ENCODE peak calls at places on chromosome 2, in four cellular contexts. I is uterus, G is pancreas, W is heart left ventricle. R is an unnamed sample.

GRCh38 chr2:154698789-154699559 is 479 bp downstream of the KCNJ3 start:
- DNase-seq in G (peak), I (no peak), W (no peak), R (no peak)

GRCh38 chr2:215269397-215270117 is 42.3 kb upstream of the ATIC start:
- DNase-seq in G (peak), W (peak), I (peak), R (peak)

GRCh38 chr2:239903803-239904202 is 121.3 kb downstream of the NDUFA10 start:
- DNase-seq in G (no peak), I (no peak), W (no peak), R (no peak)

GRCh38 chr2:203690110-203691047 is 16.1 kb upstream of the CD28 start:
- DNase-seq in I (no peak), G (no peak), W (no peak), R (no peak)

GRCh38 chr2:174839672-174840071 is 75.4 kb upstream of the CHRNA1 start:
- DNase-seq in W (no peak), I (no peak), G (no peak), R (no peak)

GRCh38 chr2:172455121-172455515 is 27.7 kb downstream of the ITGA6 start:
- DNase-seq in G (peak), I (no peak), W (no peak), R (no peak)

GRCh38 chr2:219269362-219270054 is 9.7 kb upstream of the DNAJB2 start:
- DNase-seq in I (no peak), G (peak), W (peak), R (no peak)

GRCh38 chr2:25310965-25311865 is 30.5 kb downstream of the DNMT3A start:
- DNase-seq in I (no peak), G (peak), W (peak), R (peak)

GRCh38 chr2:57698935-57699449 is 347.6 kb upstream of the VRK2 start:
- DNase-seq in G (no peak), I (no peak), W (no peak), R (no peak)

GRCh38 chr2:16908671-16909070 is 243.0 kb upstream of the CYRIA start:
- DNase-seq in G (no peak), I (no peak), W (no peak), R (no peak)

GRCh38 chr2:47551800-47552525 is 149.0 kb downstream of the MSH2 start:
- DNase-seq in G (no peak), I (no peak), W (no peak), R (no peak)

GRCh38 chr2:74694281-74694680 is 40.2 kb downstream of the SEMA4F start:
- DNase-seq in G (no peak), I (no peak), W (no peak), R (no peak)

GRCh38 chr2:42795871-42796301 is 3.5 kb upstream of the HAAO start:
- DNase-seq in G (no peak), I (no peak), W (peak), R (no peak)

GRCh38 chr2:9071584-9072124 is 68.2 kb upstream of the MBOAT2 start:
- DNase-seq in I (no peak), G (no peak), W (no peak), R (no peak)

GRCh38 chr2:218217366-218218309 is 649 bp downstream of the ARPC2 start:
- DNase-seq in W (peak), I (peak), G (peak), R (no peak)

GRCh38 chr2:109448946-109449788 is 164.6 kb downstream of the SEPTIN10 start:
- DNase-seq in I (no peak), W (peak), G (peak), R (no peak)

GRCh38 chr2:127051116-127051779 is 55.7 kb downstream of the BIN1 start:
- DNase-seq in W (peak), G (no peak), I (no peak), R (no peak)

GRCh38 chr2:1432726-1433125 is 19.5 kb downstream of the TPO start:
- DNase-seq in W (no peak), I (no peak), G (no peak), R (no peak)

GRCh38 chr2:70964596-70965386 is 13.6 kb upstream of the ANKRD53 start:
- DNase-seq in W (peak), G (peak), I (peak), R (no peak)

GRCh38 chr2:154400891-154401290 is 297.6 kb upstream of the KCNJ3 start:
- DNase-seq in I (no peak), G (no peak), W (no peak), R (no peak)

GRCh38 chr2:8234253-8234652 is 447.6 kb upstream of the ID2 start:
- DNase-seq in G (no peak), I (no peak), W (no peak), R (no peak)

GRCh38 chr2:30231726-30232026 is 342 bp downstream of the LBH start:
- DNase-seq in I (no peak), G (no peak), W (no peak), R (no peak)

GRCh38 chr2:96159084-96159830 is 14.0 kb upstream of the DUSP2 start:
- DNase-seq in G (no peak), I (no peak), W (no peak), R (no peak)

GRCh38 chr2:195413944-195414343 is 243.1 kb upstream of the SLC39A10 start:
- DNase-seq in G (no peak), I (no peak), W (no peak), R (no peak)

GRCh38 chr2:46268986-46269385 is 28.2 kb upstream of the EPAS1 start:
- DNase-seq in W (no peak), G (no peak), I (no peak), R (no peak)

GRCh38 chr2:202269585-202269984 is 4.0 kb downstream of the NOP58 start:
- DNase-seq in G (no peak), I (no peak), W (no peak), R (no peak)

GRCh38 chr2:207660994-207661393 is 35.8 kb upstream of the METTL21A start:
- DNase-seq in G (no peak), I (no peak), W (no peak), R (no peak)

GRCh38 chr2:36359006-36359580 is 3.5 kb downstream of the CRIM1 start:
- DNase-seq in G (no peak), W (no peak), I (no peak), R (no peak)
- H3K27ac ChIP-seq in G (no peak), W (no peak), I (peak), R (no peak)

DNA sequence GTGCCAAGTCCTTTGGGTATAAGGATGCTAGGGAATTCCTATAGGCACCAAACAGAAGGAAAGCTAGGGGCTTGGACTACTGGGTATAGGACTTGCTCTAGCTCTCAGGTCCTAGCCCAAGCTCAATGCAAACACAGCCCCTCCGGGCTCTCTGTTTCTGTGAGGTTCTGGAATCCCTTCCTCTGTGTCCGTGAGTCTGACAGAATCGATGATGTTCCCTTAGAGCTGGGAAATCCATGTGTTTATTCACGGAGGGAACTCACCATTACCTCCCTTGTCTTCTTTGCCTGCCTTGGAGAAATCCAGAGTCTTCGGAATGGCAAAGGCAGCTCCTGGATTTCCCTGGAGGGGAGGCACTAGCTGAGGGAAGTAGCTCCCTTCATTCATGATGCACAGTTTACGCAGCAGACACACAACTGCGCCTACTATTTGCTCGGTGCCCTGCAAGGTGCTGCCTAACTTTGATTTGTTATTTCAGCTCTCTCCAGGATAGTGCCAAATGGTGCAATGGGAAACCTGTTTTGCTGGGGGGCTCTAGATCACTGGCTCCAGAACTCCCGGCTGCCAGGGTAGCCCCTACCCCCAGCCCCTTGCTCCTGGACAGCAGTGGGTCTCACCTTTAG is 8.6 kb upstream of the PSMD1 start:
- DNase-seq in I (no peak), W (no peak), G (no peak), R (no peak)
- H3K27ac ChIP-seq in I (no peak), W (no peak), G (no peak), R (peak)

GRCh38 chr2:6487805-6488204 is 377.9 kb downstream of the CMPK2 start:
- DNase-seq in I (no peak), W (no peak), G (no peak), R (no peak)
- H3K27ac ChIP-seq in I (no peak), W (no peak), G (no peak), R (no peak)

GRCh38 chr2:66526171-66526570 is 91.2 kb downstream of the MEIS1 start:
- DNase-seq in G (no peak), I (no peak), W (peak), R (no peak)

GRCh38 chr2:66521459-66521858 is 86.5 kb downstream of the MEIS1 start:
- DNase-seq in G (no peak), W (no peak), I (no peak), R (no peak)

GRCh38 chr2:66525609-66526008 is 90.7 kb downstream of the MEIS1 start:
- DNase-seq in I (no peak), G (no peak), W (no peak), R (no peak)

GRCh38 chr2:66523990-66524389 is 89.1 kb downstream of the MEIS1 start:
- DNase-seq in I (no peak), W (no peak), G (no peak), R (no peak)

GRCh38 chr2:66522591-66523379 is 87.9 kb downstream of the MEIS1 start:
- DNase-seq in W (no peak), I (no peak), G (no peak), R (no peak)
- H3K27ac ChIP-seq in W (no peak), I (no peak), G (no peak), R (no peak)

DNA sequence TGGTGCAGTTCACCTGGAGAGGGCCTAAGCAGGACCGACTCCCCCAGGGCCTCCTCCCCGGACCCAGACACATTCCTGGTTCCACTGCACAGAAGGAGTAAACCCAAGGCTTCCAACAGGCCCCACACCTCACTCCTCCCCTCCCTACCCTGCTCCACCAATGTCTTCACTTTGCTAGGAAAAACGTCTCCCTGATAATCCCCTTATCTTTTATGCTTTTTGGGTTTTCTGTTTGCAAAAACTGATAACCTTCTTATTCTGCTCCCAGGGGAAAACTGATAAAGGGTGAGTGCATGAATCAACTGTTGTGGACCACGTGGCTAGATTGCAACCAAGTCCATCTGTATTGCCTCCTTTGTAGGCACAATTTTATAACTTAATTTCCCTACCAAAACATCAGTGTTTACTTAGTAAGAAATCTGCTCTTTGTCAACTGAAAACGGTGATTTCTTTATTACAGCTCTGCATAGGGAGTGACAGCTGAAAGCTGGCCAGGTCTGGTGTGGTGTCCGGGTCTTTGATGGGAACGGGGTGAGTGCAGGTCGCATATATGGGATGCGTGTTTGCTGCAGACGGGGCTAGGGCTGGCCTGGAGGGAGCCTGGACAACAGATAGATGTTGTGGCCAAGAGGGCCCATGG is 202.6 kb downstream of the GLI2 start:
- DNase-seq in I (no peak), W (no peak), G (no peak), R (no peak)
- H3K27ac ChIP-seq in I (no peak), W (no peak), G (no peak), R (no peak)

GRCh38 chr2:28074127-28074526 is 183.6 kb downstream of the BABAM2 start:
- DNase-seq in W (no peak), G (no peak), I (no peak), R (no peak)
- H3K27ac ChIP-seq in W (no peak), G (no peak), I (no peak), R (no peak)